ENCODE peak calls at places on chromosome 19, in ten cellular contexts. One of them, this sample, is unnamed.

GRCh38 chr19:42115219-42115618 is 17.0 kb downstream of the POU2F2 start:
- DNase-seq in stimulated activated CD4-positive, alpha-beta T cell treated with anti-CD3 and anti-CD28 coated beads, Interleukin-12 subunit alpha, Interleukin-12 subunit beta, amount 100 ng/mL, for 24 hours: no peak
- DNase-seq in stimulated activated CD8-positive, alpha-beta memory T cell treated with anti-CD3 and anti-CD28 coated beads, Interleukin-2, amount 100 ng/mL, for 48 hours: no peak
- DNase-seq in activated T-cell treated with anti-CD3 and anti-CD28 coated beads, Interleukin-2, amount 50 U/mL, for 48 hours: no peak
- DNase-seq in GM06990: no peak
- DNase-seq in HTR-8/SVneo: no peak
- DNase-seq in A549: no peak
- DNase-seq in M059J: peak
- DNase-seq in astrocyte of the cerebellum: no peak
- DNase-seq in CD4-positive, alpha-beta memory T cell: no peak
- DNase-seq in this sample: no peak

GRCh38 chr19:37506387-37507166 is at the start of gene ZNF793:
- DNase-seq in stimulated activated CD4-positive, alpha-beta T cell treated with anti-CD3 and anti-CD28 coated beads, Interleukin-12 subunit alpha, Interleukin-12 subunit beta, amount 100 ng/mL, for 24 hours: peak
- DNase-seq in stimulated activated CD8-positive, alpha-beta memory T cell treated with anti-CD3 and anti-CD28 coated beads, Interleukin-2, amount 100 ng/mL, for 48 hours: peak
- DNase-seq in activated T-cell treated with anti-CD3 and anti-CD28 coated beads, Interleukin-2, amount 50 U/mL, for 48 hours: peak
- DNase-seq in GM06990: peak
- DNase-seq in HTR-8/SVneo: peak
- DNase-seq in A549: no peak
- DNase-seq in M059J: peak
- DNase-seq in astrocyte of the cerebellum: peak
- DNase-seq in CD4-positive, alpha-beta memory T cell: peak
- DNase-seq in this sample: peak

GRCh38 chr19:33819875-33820781 is 23.5 kb downstream of the KCTD15 start:
- DNase-seq in stimulated activated CD4-positive, alpha-beta T cell treated with anti-CD3 and anti-CD28 coated beads, Interleukin-12 subunit alpha, Interleukin-12 subunit beta, amount 100 ng/mL, for 24 hours: no peak
- DNase-seq in stimulated activated CD8-positive, alpha-beta memory T cell treated with anti-CD3 and anti-CD28 coated beads, Interleukin-2, amount 100 ng/mL, for 48 hours: peak
- DNase-seq in activated T-cell treated with anti-CD3 and anti-CD28 coated beads, Interleukin-2, amount 50 U/mL, for 48 hours: peak
- DNase-seq in GM06990: no peak
- DNase-seq in HTR-8/SVneo: no peak
- DNase-seq in A549: peak
- DNase-seq in M059J: peak
- DNase-seq in astrocyte of the cerebellum: no peak
- DNase-seq in CD4-positive, alpha-beta memory T cell: peak
- DNase-seq in this sample: no peak

GRCh38 chr19:48290923-48291700 is 21.2 kb downstream of the ZNF114 start:
- DNase-seq in stimulated activated CD4-positive, alpha-beta T cell treated with anti-CD3 and anti-CD28 coated beads, Interleukin-12 subunit alpha, Interleukin-12 subunit beta, amount 100 ng/mL, for 24 hours: peak
- DNase-seq in stimulated activated CD8-positive, alpha-beta memory T cell treated with anti-CD3 and anti-CD28 coated beads, Interleukin-2, amount 100 ng/mL, for 48 hours: peak
- DNase-seq in activated T-cell treated with anti-CD3 and anti-CD28 coated beads, Interleukin-2, amount 50 U/mL, for 48 hours: peak
- DNase-seq in GM06990: peak
- DNase-seq in HTR-8/SVneo: peak
- DNase-seq in A549: peak
- DNase-seq in M059J: peak
- DNase-seq in astrocyte of the cerebellum: peak
- DNase-seq in CD4-positive, alpha-beta memory T cell: peak
- DNase-seq in this sample: no peak

GRCh38 chr19:32543107-32543900 is 37.7 kb upstream of the PDCD5 start:
- DNase-seq in stimulated activated CD4-positive, alpha-beta T cell treated with anti-CD3 and anti-CD28 coated beads, Interleukin-12 subunit alpha, Interleukin-12 subunit beta, amount 100 ng/mL, for 24 hours: no peak
- DNase-seq in stimulated activated CD8-positive, alpha-beta memory T cell treated with anti-CD3 and anti-CD28 coated beads, Interleukin-2, amount 100 ng/mL, for 48 hours: no peak
- DNase-seq in activated T-cell treated with anti-CD3 and anti-CD28 coated beads, Interleukin-2, amount 50 U/mL, for 48 hours: no peak
- DNase-seq in GM06990: no peak
- DNase-seq in HTR-8/SVneo: peak
- DNase-seq in A549: no peak
- DNase-seq in M059J: peak
- DNase-seq in astrocyte of the cerebellum: peak
- DNase-seq in CD4-positive, alpha-beta memory T cell: no peak
- DNase-seq in this sample: no peak

GRCh38 chr19:13652810-13653590 is 111.3 kb upstream of the MRI1 start:
- DNase-seq in stimulated activated CD4-positive, alpha-beta T cell treated with anti-CD3 and anti-CD28 coated beads, Interleukin-12 subunit alpha, Interleukin-12 subunit beta, amount 100 ng/mL, for 24 hours: no peak
- DNase-seq in stimulated activated CD8-positive, alpha-beta memory T cell treated with anti-CD3 and anti-CD28 coated beads, Interleukin-2, amount 100 ng/mL, for 48 hours: no peak
- DNase-seq in activated T-cell treated with anti-CD3 and anti-CD28 coated beads, Interleukin-2, amount 50 U/mL, for 48 hours: no peak
- DNase-seq in GM06990: no peak
- DNase-seq in HTR-8/SVneo: no peak
- DNase-seq in A549: no peak
- DNase-seq in M059J: no peak
- DNase-seq in astrocyte of the cerebellum: no peak
- DNase-seq in CD4-positive, alpha-beta memory T cell: peak
- DNase-seq in this sample: no peak

GRCh38 chr19:15252398-15253018 is 20.3 kb upstream of the EPHX3 start:
- DNase-seq in stimulated activated CD4-positive, alpha-beta T cell treated with anti-CD3 and anti-CD28 coated beads, Interleukin-12 subunit alpha, Interleukin-12 subunit beta, amount 100 ng/mL, for 24 hours: no peak
- DNase-seq in stimulated activated CD8-positive, alpha-beta memory T cell treated with anti-CD3 and anti-CD28 coated beads, Interleukin-2, amount 100 ng/mL, for 48 hours: no peak
- DNase-seq in activated T-cell treated with anti-CD3 and anti-CD28 coated beads, Interleukin-2, amount 50 U/mL, for 48 hours: no peak
- DNase-seq in GM06990: no peak
- DNase-seq in HTR-8/SVneo: no peak
- DNase-seq in A549: no peak
- DNase-seq in M059J: peak
- DNase-seq in astrocyte of the cerebellum: no peak
- DNase-seq in CD4-positive, alpha-beta memory T cell: no peak
- DNase-seq in this sample: no peak

GRCh38 chr19:35143231-35143715 is at the start of gene FXYD7:
- DNase-seq in stimulated activated CD4-positive, alpha-beta T cell treated with anti-CD3 and anti-CD28 coated beads, Interleukin-12 subunit alpha, Interleukin-12 subunit beta, amount 100 ng/mL, for 24 hours: no peak
- DNase-seq in stimulated activated CD8-positive, alpha-beta memory T cell treated with anti-CD3 and anti-CD28 coated beads, Interleukin-2, amount 100 ng/mL, for 48 hours: no peak
- DNase-seq in activated T-cell treated with anti-CD3 and anti-CD28 coated beads, Interleukin-2, amount 50 U/mL, for 48 hours: no peak
- DNase-seq in GM06990: no peak
- DNase-seq in HTR-8/SVneo: no peak
- DNase-seq in A549: no peak
- DNase-seq in M059J: no peak
- DNase-seq in astrocyte of the cerebellum: no peak
- DNase-seq in CD4-positive, alpha-beta memory T cell: no peak
- DNase-seq in this sample: no peak

GRCh38 chr19:51320258-51320657 is 8.8 kb downstream of the IGLON5 start:
- DNase-seq in stimulated activated CD4-positive, alpha-beta T cell treated with anti-CD3 and anti-CD28 coated beads, Interleukin-12 subunit alpha, Interleukin-12 subunit beta, amount 100 ng/mL, for 24 hours: no peak
- DNase-seq in stimulated activated CD8-positive, alpha-beta memory T cell treated with anti-CD3 and anti-CD28 coated beads, Interleukin-2, amount 100 ng/mL, for 48 hours: no peak
- DNase-seq in activated T-cell treated with anti-CD3 and anti-CD28 coated beads, Interleukin-2, amount 50 U/mL, for 48 hours: no peak
- DNase-seq in GM06990: no peak
- DNase-seq in HTR-8/SVneo: no peak
- DNase-seq in A549: no peak
- DNase-seq in M059J: no peak
- DNase-seq in astrocyte of the cerebellum: no peak
- DNase-seq in CD4-positive, alpha-beta memory T cell: no peak
- DNase-seq in this sample: no peak

GRCh38 chr19:13016245-13016627 is 21.0 kb downstream of the NFIX start:
- DNase-seq in stimulated activated CD4-positive, alpha-beta T cell treated with anti-CD3 and anti-CD28 coated beads, Interleukin-12 subunit alpha, Interleukin-12 subunit beta, amount 100 ng/mL, for 24 hours: no peak
- DNase-seq in stimulated activated CD8-positive, alpha-beta memory T cell treated with anti-CD3 and anti-CD28 coated beads, Interleukin-2, amount 100 ng/mL, for 48 hours: no peak
- DNase-seq in activated T-cell treated with anti-CD3 and anti-CD28 coated beads, Interleukin-2, amount 50 U/mL, for 48 hours: no peak
- DNase-seq in GM06990: no peak
- DNase-seq in HTR-8/SVneo: no peak
- DNase-seq in A549: no peak
- DNase-seq in M059J: no peak
- DNase-seq in astrocyte of the cerebellum: no peak
- DNase-seq in CD4-positive, alpha-beta memory T cell: no peak
- DNase-seq in this sample: no peak

GRCh38 chr19:51253088-51253806 is 2.4 kb downstream of the SIGLECL1 start:
- DNase-seq in stimulated activated CD4-positive, alpha-beta T cell treated with anti-CD3 and anti-CD28 coated beads, Interleukin-12 subunit alpha, Interleukin-12 subunit beta, amount 100 ng/mL, for 24 hours: no peak
- DNase-seq in stimulated activated CD8-positive, alpha-beta memory T cell treated with anti-CD3 and anti-CD28 coated beads, Interleukin-2, amount 100 ng/mL, for 48 hours: no peak
- DNase-seq in activated T-cell treated with anti-CD3 and anti-CD28 coated beads, Interleukin-2, amount 50 U/mL, for 48 hours: no peak
- DNase-seq in GM06990: no peak
- DNase-seq in HTR-8/SVneo: no peak
- DNase-seq in A549: no peak
- DNase-seq in M059J: no peak
- DNase-seq in astrocyte of the cerebellum: no peak
- DNase-seq in CD4-positive, alpha-beta memory T cell: no peak
- DNase-seq in this sample: no peak

GRCh38 chr19:17718988-17719711 is at the start of gene MAP1S:
- DNase-seq in stimulated activated CD4-positive, alpha-beta T cell treated with anti-CD3 and anti-CD28 coated beads, Interleukin-12 subunit alpha, Interleukin-12 subunit beta, amount 100 ng/mL, for 24 hours: peak
- DNase-seq in stimulated activated CD8-positive, alpha-beta memory T cell treated with anti-CD3 and anti-CD28 coated beads, Interleukin-2, amount 100 ng/mL, for 48 hours: peak
- DNase-seq in activated T-cell treated with anti-CD3 and anti-CD28 coated beads, Interleukin-2, amount 50 U/mL, for 48 hours: peak
- DNase-seq in GM06990: peak
- DNase-seq in HTR-8/SVneo: peak
- DNase-seq in A549: peak
- DNase-seq in M059J: peak
- DNase-seq in astrocyte of the cerebellum: no peak
- DNase-seq in CD4-positive, alpha-beta memory T cell: peak
- DNase-seq in this sample: no peak

GRCh38 chr19:15463865-15464371 is 426 bp downstream of the RASAL3 start:
- DNase-seq in stimulated activated CD4-positive, alpha-beta T cell treated with anti-CD3 and anti-CD28 coated beads, Interleukin-12 subunit alpha, Interleukin-12 subunit beta, amount 100 ng/mL, for 24 hours: peak
- DNase-seq in stimulated activated CD8-positive, alpha-beta memory T cell treated with anti-CD3 and anti-CD28 coated beads, Interleukin-2, amount 100 ng/mL, for 48 hours: peak
- DNase-seq in activated T-cell treated with anti-CD3 and anti-CD28 coated beads, Interleukin-2, amount 50 U/mL, for 48 hours: peak
- DNase-seq in GM06990: peak
- DNase-seq in HTR-8/SVneo: no peak
- DNase-seq in A549: no peak
- DNase-seq in M059J: no peak
- DNase-seq in astrocyte of the cerebellum: no peak
- DNase-seq in CD4-positive, alpha-beta memory T cell: peak
- DNase-seq in this sample: no peak

GRCh38 chr19:2711937-2712205 is 9.3 kb downstream of the DIRAS1 start:
- DNase-seq in stimulated activated CD4-positive, alpha-beta T cell treated with anti-CD3 and anti-CD28 coated beads, Interleukin-12 subunit alpha, Interleukin-12 subunit beta, amount 100 ng/mL, for 24 hours: no peak
- DNase-seq in stimulated activated CD8-positive, alpha-beta memory T cell treated with anti-CD3 and anti-CD28 coated beads, Interleukin-2, amount 100 ng/mL, for 48 hours: no peak
- DNase-seq in activated T-cell treated with anti-CD3 and anti-CD28 coated beads, Interleukin-2, amount 50 U/mL, for 48 hours: no peak
- DNase-seq in GM06990: no peak
- DNase-seq in HTR-8/SVneo: no peak
- DNase-seq in A549: no peak
- DNase-seq in M059J: no peak
- DNase-seq in astrocyte of the cerebellum: no peak
- DNase-seq in CD4-positive, alpha-beta memory T cell: no peak
- DNase-seq in this sample: no peak

GRCh38 chr19:13959962-13960862 is 7.9 kb downstream of the DCAF15 start:
- DNase-seq in stimulated activated CD4-positive, alpha-beta T cell treated with anti-CD3 and anti-CD28 coated beads, Interleukin-12 subunit alpha, Interleukin-12 subunit beta, amount 100 ng/mL, for 24 hours: no peak
- DNase-seq in stimulated activated CD8-positive, alpha-beta memory T cell treated with anti-CD3 and anti-CD28 coated beads, Interleukin-2, amount 100 ng/mL, for 48 hours: no peak
- DNase-seq in activated T-cell treated with anti-CD3 and anti-CD28 coated beads, Interleukin-2, amount 50 U/mL, for 48 hours: peak
- DNase-seq in GM06990: no peak
- DNase-seq in HTR-8/SVneo: peak
- DNase-seq in A549: peak
- DNase-seq in M059J: no peak
- DNase-seq in astrocyte of the cerebellum: no peak
- DNase-seq in CD4-positive, alpha-beta memory T cell: no peak
- DNase-seq in this sample: no peak

GRCh38 chr19:10111405-10111811 is at the start of gene P2RY11:
- DNase-seq in stimulated activated CD4-positive, alpha-beta T cell treated with anti-CD3 and anti-CD28 coated beads, Interleukin-12 subunit alpha, Interleukin-12 subunit beta, amount 100 ng/mL, for 24 hours: no peak
- DNase-seq in stimulated activated CD8-positive, alpha-beta memory T cell treated with anti-CD3 and anti-CD28 coated beads, Interleukin-2, amount 100 ng/mL, for 48 hours: no peak
- DNase-seq in activated T-cell treated with anti-CD3 and anti-CD28 coated beads, Interleukin-2, amount 50 U/mL, for 48 hours: peak
- DNase-seq in GM06990: peak
- DNase-seq in HTR-8/SVneo: no peak
- DNase-seq in A549: no peak
- DNase-seq in M059J: no peak
- DNase-seq in astrocyte of the cerebellum: no peak
- DNase-seq in CD4-positive, alpha-beta memory T cell: peak
- DNase-seq in this sample: no peak

GRCh38 chr19:33953023-33953422 is 156.4 kb downstream of the KCTD15 start:
- DNase-seq in stimulated activated CD4-positive, alpha-beta T cell treated with anti-CD3 and anti-CD28 coated beads, Interleukin-12 subunit alpha, Interleukin-12 subunit beta, amount 100 ng/mL, for 24 hours: no peak
- DNase-seq in stimulated activated CD8-positive, alpha-beta memory T cell treated with anti-CD3 and anti-CD28 coated beads, Interleukin-2, amount 100 ng/mL, for 48 hours: no peak
- DNase-seq in activated T-cell treated with anti-CD3 and anti-CD28 coated beads, Interleukin-2, amount 50 U/mL, for 48 hours: no peak
- DNase-seq in GM06990: no peak
- DNase-seq in HTR-8/SVneo: no peak
- DNase-seq in A549: no peak
- DNase-seq in M059J: no peak
- DNase-seq in astrocyte of the cerebellum: no peak
- DNase-seq in CD4-positive, alpha-beta memory T cell: no peak
- DNase-seq in this sample: no peak

GRCh38 chr19:19866599-19867248 is 1.0 kb downstream of the ZNF253 start:
- DNase-seq in stimulated activated CD4-positive, alpha-beta T cell treated with anti-CD3 and anti-CD28 coated beads, Interleukin-12 subunit alpha, Interleukin-12 subunit beta, amount 100 ng/mL, for 24 hours: peak
- DNase-seq in stimulated activated CD8-positive, alpha-beta memory T cell treated with anti-CD3 and anti-CD28 coated beads, Interleukin-2, amount 100 ng/mL, for 48 hours: no peak
- DNase-seq in activated T-cell treated with anti-CD3 and anti-CD28 coated beads, Interleukin-2, amount 50 U/mL, for 48 hours: peak
- DNase-seq in GM06990: peak
- DNase-seq in HTR-8/SVneo: peak
- DNase-seq in A549: no peak
- DNase-seq in M059J: no peak
- DNase-seq in astrocyte of the cerebellum: no peak
- DNase-seq in CD4-positive, alpha-beta memory T cell: no peak
- DNase-seq in this sample: no peak

GRCh38 chr19:920051-920857 is 3.1 kb downstream of the KISS1R start:
- DNase-seq in stimulated activated CD4-positive, alpha-beta T cell treated with anti-CD3 and anti-CD28 coated beads, Interleukin-12 subunit alpha, Interleukin-12 subunit beta, amount 100 ng/mL, for 24 hours: no peak
- DNase-seq in stimulated activated CD8-positive, alpha-beta memory T cell treated with anti-CD3 and anti-CD28 coated beads, Interleukin-2, amount 100 ng/mL, for 48 hours: no peak
- DNase-seq in activated T-cell treated with anti-CD3 and anti-CD28 coated beads, Interleukin-2, amount 50 U/mL, for 48 hours: peak
- DNase-seq in GM06990: peak
- DNase-seq in HTR-8/SVneo: no peak
- DNase-seq in A549: no peak
- DNase-seq in M059J: no peak
- DNase-seq in astrocyte of the cerebellum: no peak
- DNase-seq in CD4-positive, alpha-beta memory T cell: peak
- DNase-seq in this sample: no peak

GRCh38 chr19:31938675-31939074 is 406.7 kb upstream of the ZNF507 start:
- DNase-seq in stimulated activated CD4-positive, alpha-beta T cell treated with anti-CD3 and anti-CD28 coated beads, Interleukin-12 subunit alpha, Interleukin-12 subunit beta, amount 100 ng/mL, for 24 hours: no peak
- DNase-seq in stimulated activated CD8-positive, alpha-beta memory T cell treated with anti-CD3 and anti-CD28 coated beads, Interleukin-2, amount 100 ng/mL, for 48 hours: no peak
- DNase-seq in activated T-cell treated with anti-CD3 and anti-CD28 coated beads, Interleukin-2, amount 50 U/mL, for 48 hours: no peak
- DNase-seq in GM06990: no peak
- DNase-seq in HTR-8/SVneo: no peak
- DNase-seq in A549: no peak
- DNase-seq in M059J: no peak
- DNase-seq in astrocyte of the cerebellum: no peak
- DNase-seq in CD4-positive, alpha-beta memory T cell: no peak
- DNase-seq in this sample: no peak

GRCh38 chr19:52453324-52454094 is at the start of gene ZNF578:
- DNase-seq in stimulated activated CD4-positive, alpha-beta T cell treated with anti-CD3 and anti-CD28 coated beads, Interleukin-12 subunit alpha, Interleukin-12 subunit beta, amount 100 ng/mL, for 24 hours: peak
- DNase-seq in stimulated activated CD8-positive, alpha-beta memory T cell treated with anti-CD3 and anti-CD28 coated beads, Interleukin-2, amount 100 ng/mL, for 48 hours: peak
- DNase-seq in activated T-cell treated with anti-CD3 and anti-CD28 coated beads, Interleukin-2, amount 50 U/mL, for 48 hours: peak
- DNase-seq in GM06990: no peak
- DNase-seq in HTR-8/SVneo: peak
- DNase-seq in A549: no peak
- DNase-seq in M059J: peak
- DNase-seq in astrocyte of the cerebellum: peak
- DNase-seq in CD4-positive, alpha-beta memory T cell: peak
- DNase-seq in this sample: peak

GRCh38 chr19:3056454-3057016 is 5.8 kb downstream of the TLE5 start:
- DNase-seq in stimulated activated CD4-positive, alpha-beta T cell treated with anti-CD3 and anti-CD28 coated beads, Interleukin-12 subunit alpha, Interleukin-12 subunit beta, amount 100 ng/mL, for 24 hours: no peak
- DNase-seq in stimulated activated CD8-positive, alpha-beta memory T cell treated with anti-CD3 and anti-CD28 coated beads, Interleukin-2, amount 100 ng/mL, for 48 hours: no peak
- DNase-seq in activated T-cell treated with anti-CD3 and anti-CD28 coated beads, Interleukin-2, amount 50 U/mL, for 48 hours: no peak
- DNase-seq in GM06990: no peak
- DNase-seq in HTR-8/SVneo: no peak
- DNase-seq in A549: no peak
- DNase-seq in M059J: no peak
- DNase-seq in astrocyte of the cerebellum: no peak
- DNase-seq in CD4-positive, alpha-beta memory T cell: no peak
- DNase-seq in this sample: no peak

GRCh38 chr19:7679017-7679720 is 1.5 kb upstream of the TRAPPC5 start:
- DNase-seq in stimulated activated CD4-positive, alpha-beta T cell treated with anti-CD3 and anti-CD28 coated beads, Interleukin-12 subunit alpha, Interleukin-12 subunit beta, amount 100 ng/mL, for 24 hours: peak
- DNase-seq in stimulated activated CD8-positive, alpha-beta memory T cell treated with anti-CD3 and anti-CD28 coated beads, Interleukin-2, amount 100 ng/mL, for 48 hours: no peak
- DNase-seq in activated T-cell treated with anti-CD3 and anti-CD28 coated beads, Interleukin-2, amount 50 U/mL, for 48 hours: peak
- DNase-seq in GM06990: peak
- DNase-seq in HTR-8/SVneo: no peak
- DNase-seq in A549: no peak
- DNase-seq in M059J: peak
- DNase-seq in astrocyte of the cerebellum: no peak
- DNase-seq in CD4-positive, alpha-beta memory T cell: peak
- DNase-seq in this sample: no peak

GRCh38 chr19:32061304-32061703 is 284.1 kb upstream of the ZNF507 start:
- DNase-seq in stimulated activated CD4-positive, alpha-beta T cell treated with anti-CD3 and anti-CD28 coated beads, Interleukin-12 subunit alpha, Interleukin-12 subunit beta, amount 100 ng/mL, for 24 hours: no peak
- DNase-seq in stimulated activated CD8-positive, alpha-beta memory T cell treated with anti-CD3 and anti-CD28 coated beads, Interleukin-2, amount 100 ng/mL, for 48 hours: no peak
- DNase-seq in activated T-cell treated with anti-CD3 and anti-CD28 coated beads, Interleukin-2, amount 50 U/mL, for 48 hours: no peak
- DNase-seq in GM06990: no peak
- DNase-seq in HTR-8/SVneo: no peak
- DNase-seq in A549: no peak
- DNase-seq in M059J: peak
- DNase-seq in astrocyte of the cerebellum: no peak
- DNase-seq in CD4-positive, alpha-beta memory T cell: no peak
- DNase-seq in this sample: no peak

GRCh38 chr19:35272122-35272715 is 3.5 kb downstream of the USF2 start:
- DNase-seq in stimulated activated CD4-positive, alpha-beta T cell treated with anti-CD3 and anti-CD28 coated beads, Interleukin-12 subunit alpha, Interleukin-12 subunit beta, amount 100 ng/mL, for 24 hours: no peak
- DNase-seq in stimulated activated CD8-positive, alpha-beta memory T cell treated with anti-CD3 and anti-CD28 coated beads, Interleukin-2, amount 100 ng/mL, for 48 hours: no peak
- DNase-seq in activated T-cell treated with anti-CD3 and anti-CD28 coated beads, Interleukin-2, amount 50 U/mL, for 48 hours: no peak
- DNase-seq in GM06990: no peak
- DNase-seq in HTR-8/SVneo: no peak
- DNase-seq in A549: no peak
- DNase-seq in M059J: no peak
- DNase-seq in astrocyte of the cerebellum: no peak
- DNase-seq in CD4-positive, alpha-beta memory T cell: no peak
- DNase-seq in this sample: no peak